ENCODE peak calls at places on chromosome 14, in eight cellular contexts. E is A549, A is PC-9, Q is fibroblast of lung, I is PC-3, M is brain microvascular endothelial cell, H is tibial nerve, N is endodermal cell. F is an unnamed sample.

GRCh38 chr14:61101803-61102548 is 120.9 kb downstream of the SLC38A6 start:
- DNase-seq in N (peak), M (no peak), I (peak), A (peak), Q (peak), E (no peak), H (no peak), F (peak)

GRCh38 chr14:105857816-105858675 is 331.7 kb downstream of the TMEM121 start:
- DNase-seq in M (no peak), E (no peak), H (no peak), N (peak), A (no peak), I (no peak), Q (no peak), F (no peak)

GRCh38 chr14:52769889-52770288 is 21.5 kb downstream of the GNPNAT1 start:
- DNase-seq in I (peak), N (no peak), Q (no peak), E (no peak), H (no peak), M (no peak), A (no peak), F (no peak)

GRCh38 chr14:50335989-50336391 is 23.9 kb downstream of the DMAC2L start:
- DNase-seq in I (no peak), A (no peak), M (peak), N (peak), H (no peak), Q (peak), E (no peak), F (peak)

GRCh38 chr14:73789996-73790581 is 61.5 kb upstream of the PTGR2 start:
- DNase-seq in A (no peak), I (peak), N (no peak), M (peak), Q (peak), E (no peak), H (peak), F (no peak)

GRCh38 chr14:106235356-106236159 is 709.2 kb downstream of the TMEM121 start:
- DNase-seq in I (no peak), A (no peak), N (no peak), M (no peak), E (no peak), H (no peak), Q (no peak), F (no peak)

GRCh38 chr14:74959596-74960180 is 4.3 kb upstream of the PGF start:
- DNase-seq in I (peak), M (no peak), H (no peak), Q (no peak), A (no peak), E (no peak), N (no peak), F (no peak)

GRCh38 chr14:100436745-100437406 is 113.7 kb downstream of the SLC25A47 start:
- DNase-seq in N (peak), A (no peak), M (no peak), I (no peak), Q (no peak), H (no peak), E (no peak), F (no peak)

GRCh38 chr14:92658160-92658559 is 90.3 kb downstream of the LGMN start:
- DNase-seq in N (no peak), M (no peak), Q (no peak), E (no peak), A (no peak), I (no peak), H (no peak), F (no peak)

GRCh38 chr14:91144425-91145145 is 30.7 kb downstream of the DGLUCY start:
- DNase-seq in A (no peak), N (no peak), I (peak), E (no peak), M (peak), H (no peak), Q (peak), F (peak)

GRCh38 chr14:104370256-104370870 is 209.2 kb upstream of the C14orf180 start:
- DNase-seq in H (no peak), E (peak), M (no peak), I (peak), N (peak), A (no peak), Q (no peak), F (no peak)

GRCh38 chr14:75069811-75070145 is 337 bp downstream of the ZC2HC1C start:
- DNase-seq in I (no peak), M (no peak), N (no peak), Q (no peak), A (no peak), H (no peak), E (no peak), F (no peak)

GRCh38 chr14:104970231-104971068 is 7.7 kb downstream of the AHNAK2 start:
- DNase-seq in Q (peak), N (peak), E (peak), H (peak), A (peak), I (peak), M (peak), F (peak)

GRCh38 chr14:61320806-61321384 is 484 bp upstream of the PRKCH start:
- DNase-seq in E (no peak), N (no peak), I (peak), A (peak), H (no peak), M (no peak), Q (no peak), F (no peak)

GRCh38 chr14:34302654-34303053 is 159.4 kb downstream of the SPTSSA start:
- DNase-seq in M (no peak), E (no peak), A (no peak), Q (peak), I (no peak), H (no peak), N (no peak), F (peak)

GRCh38 chr14:56138987-56139386 is 20.8 kb downstream of the PELI2 start:
- DNase-seq in E (no peak), I (no peak), Q (no peak), N (no peak), M (no peak), A (no peak), H (no peak), F (no peak)

GRCh38 chr14:92425101-92425500 is 88.5 kb upstream of the RIN3 start:
- DNase-seq in A (peak), E (no peak), I (peak), M (peak), H (no peak), Q (peak), N (no peak), F (no peak)

GRCh38 chr14:96931751-96932150 is 134.6 kb downstream of the VRK1 start:
- DNase-seq in H (no peak), N (no peak), E (no peak), A (no peak), M (no peak), Q (no peak), I (no peak), F (no peak)

GRCh38 chr14:90427848-90428426 is 31.1 kb downstream of the CALM1 start:
- DNase-seq in H (no peak), E (no peak), M (no peak), Q (no peak), N (no peak), A (no peak), I (no peak), F (no peak)

GRCh38 chr14:95711476-95712176 is 2.3 kb downstream of the TCL1A start:
- DNase-seq in M (no peak), A (no peak), E (no peak), I (no peak), H (no peak), Q (no peak), N (no peak), F (no peak)

GRCh38 chr14:104822821-104823615 is 22.1 kb downstream of the ZBTB42 start:
- DNase-seq in H (no peak), N (peak), I (no peak), M (no peak), E (no peak), A (peak), Q (no peak), F (no peak)

GRCh38 chr14:70907996-70908917 is 998 bp downstream of the PCNX1 start:
- DNase-seq in H (peak), N (peak), A (no peak), M (peak), E (peak), I (peak), Q (peak), F (peak)

GRCh38 chr14:29037428-29037827 is 270.8 kb downstream of the FOXG1 start:
- DNase-seq in Q (peak), E (no peak), I (no peak), A (no peak), M (no peak), H (no peak), N (no peak), F (no peak)

GRCh38 chr14:71193663-71194062 is 286.4 kb downstream of the PCNX1 start:
- DNase-seq in I (peak), E (no peak), H (no peak), M (no peak), Q (no peak), A (peak), N (peak), F (no peak)

GRCh38 chr14:90831821-90832220 is 15.6 kb upstream of the TTC7B start:
- DNase-seq in M (no peak), A (no peak), I (no peak), N (no peak), Q (no peak), E (no peak), H (no peak), F (no peak)

GRCh38 chr14:88562831-88563686 is at the start of gene ZC3H14:
- DNase-seq in H (peak), M (peak), N (peak), I (peak), A (peak), Q (peak), E (peak), F (peak)

GRCh38 chr14:89814126-89814525 is 140.4 kb downstream of the EFCAB11 start:
- DNase-seq in Q (no peak), M (no peak), H (no peak), N (no peak), A (no peak), E (no peak), I (no peak), F (no peak)

GRCh38 chr14:92924247-92924646 is 1.3 kb downstream of the CHGA start:
- DNase-seq in M (no peak), E (no peak), I (no peak), H (no peak), N (no peak), A (no peak), Q (no peak), F (no peak)

GRCh38 chr14:72906316-72906715 is 12.4 kb upstream of the DPF3 start:
- DNase-seq in A (no peak), H (no peak), I (peak), E (no peak), Q (peak), M (no peak), N (no peak), F (no peak)

GRCh38 chr14:89773151-89773550 is 181.4 kb downstream of the EFCAB11 start:
- DNase-seq in I (no peak), A (no peak), N (peak), M (no peak), E (no peak), Q (no peak), H (no peak), F (no peak)

GRCh38 chr14:88248606-88249005 is 74.5 kb downstream of the KCNK10 start:
- DNase-seq in A (no peak), M (no peak), E (no peak), I (peak), Q (no peak), H (no peak), N (no peak), F (no peak)

GRCh38 chr14:88793259-88793625 is 489 bp upstream of the EML5 start:
- DNase-seq in H (no peak), N (no peak), M (no peak), A (no peak), Q (no peak), I (no peak), E (no peak), F (no peak)

GRCh38 chr14:93047661-93048060 is 68.1 kb downstream of the ITPK1 start:
- DNase-seq in A (no peak), Q (no peak), I (no peak), M (no peak), E (no peak), N (no peak), H (no peak), F (no peak)

GRCh38 chr14:25108959-25109358 is 59.0 kb upstream of the STXBP6 start:
- DNase-seq in H (no peak), N (no peak), I (no peak), A (no peak), Q (no peak), E (no peak), M (no peak), F (peak)

GRCh38 chr14:83548061-83548839 is 1981.7 kb upstream of the FLRT2 start:
- DNase-seq in A (no peak), M (peak), I (peak), N (no peak), H (no peak), Q (peak), E (no peak), F (peak)

GRCh38 chr14:63875311-63875710 is 22.5 kb downstream of the SYNE2 start:
- DNase-seq in E (no peak), A (no peak), N (no peak), Q (peak), I (peak), M (peak), H (no peak), F (peak)
- H3K27ac ChIP-seq in E (no peak), A (no peak), N (no peak), Q (no peak), I (no peak), M (no peak), H (peak), F (no peak)

DNA sequence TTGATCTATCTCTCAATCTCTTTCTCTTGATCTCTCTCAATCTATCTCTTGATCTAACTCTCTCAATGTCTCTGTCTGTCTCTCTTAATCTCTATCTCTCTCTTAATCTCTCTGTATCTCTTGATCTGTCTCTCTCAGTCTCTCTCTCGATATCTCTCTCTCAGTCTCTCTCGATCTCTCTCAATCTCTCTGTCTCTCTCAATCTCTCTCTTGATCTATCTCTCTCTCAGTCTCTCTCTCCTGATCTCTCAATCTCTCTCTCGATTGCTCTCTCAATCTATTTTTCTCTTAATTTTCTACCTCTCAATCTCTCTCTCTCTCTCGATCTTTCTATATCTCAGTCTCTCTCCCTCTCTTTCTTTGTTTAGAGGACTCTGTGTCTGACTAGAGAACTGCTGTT is 126.7 kb downstream of the BCL11B start:
- DNase-seq in Q (no peak), M (no peak), I (no peak), A (no peak), E (no peak), N (no peak), H (no peak), F (no peak)
- H3K27ac ChIP-seq in Q (no peak), M (no peak), I (no peak), A (no peak), E (no peak), N (no peak), H (no peak), F (no peak)

GRCh38 chr14:30225171-30225570 is 297.5 kb upstream of the PRKD1 start:
- DNase-seq in E (no peak), Q (no peak), A (no peak), H (peak), M (peak), I (no peak), N (no peak), F (no peak)

GRCh38 chr14:30227436-30227835 is 299.8 kb upstream of the PRKD1 start:
- DNase-seq in A (no peak), N (no peak), I (no peak), H (peak), Q (peak), E (no peak), M (no peak), F (no peak)

GRCh38 chr14:30223966-30224365 is 296.3 kb upstream of the PRKD1 start:
- DNase-seq in I (no peak), E (no peak), N (no peak), M (no peak), Q (peak), H (no peak), A (peak), F (no peak)

GRCh38 chr14:30230719-30231118 is 303.1 kb upstream of the PRKD1 start:
- DNase-seq in I (no peak), M (no peak), A (no peak), E (no peak), N (no peak), H (no peak), Q (no peak), F (no peak)

GRCh38 chr14:30227871-30228270 is 300.2 kb upstream of the PRKD1 start:
- DNase-seq in M (peak), A (peak), N (no peak), Q (peak), I (peak), E (no peak), H (peak), F (no peak)
- H3K27ac ChIP-seq in M (no peak), A (peak), N (no peak), Q (peak), I (peak), E (no peak), H (peak), F (no peak)

DNA sequence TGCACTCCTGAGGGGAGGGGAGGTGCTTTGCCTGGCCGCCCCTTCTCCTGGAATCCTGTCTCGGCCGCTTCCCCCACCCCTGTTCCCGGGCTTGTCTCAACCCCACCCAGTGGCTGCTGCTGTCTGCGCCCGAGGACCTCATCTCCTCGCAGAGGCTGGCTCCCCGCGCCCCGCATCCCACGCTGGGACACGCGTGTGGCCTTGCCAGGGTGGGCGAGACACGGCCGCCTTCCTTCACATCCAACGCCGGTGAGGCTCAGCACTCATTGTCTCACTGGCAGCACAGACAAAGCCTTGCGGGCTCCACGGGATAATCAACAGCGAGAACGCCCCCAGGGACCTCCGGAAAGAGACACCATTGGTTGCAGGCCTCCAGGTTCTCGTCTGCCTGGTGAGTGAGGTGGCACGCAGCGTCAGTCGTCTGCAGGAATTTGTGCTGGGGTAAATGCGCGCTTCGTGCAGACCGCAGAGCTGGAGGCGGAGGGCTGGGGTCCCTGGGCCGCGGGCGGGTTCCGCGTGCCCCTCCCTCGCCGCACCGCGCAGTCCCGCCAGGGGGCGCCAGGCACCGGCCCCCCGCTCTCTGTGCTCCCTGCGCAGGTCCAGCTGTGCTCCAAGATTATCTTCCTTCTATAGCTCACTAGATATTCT is 26.8 kb downstream of the CCDC177 start:
- DNase-seq in Q (no peak), H (no peak), M (peak), I (no peak), A (no peak), N (peak), E (no peak), F (peak)
- H3K27ac ChIP-seq in Q (no peak), H (no peak), M (no peak), I (no peak), A (no peak), N (peak), E (no peak), F (no peak)

DNA sequence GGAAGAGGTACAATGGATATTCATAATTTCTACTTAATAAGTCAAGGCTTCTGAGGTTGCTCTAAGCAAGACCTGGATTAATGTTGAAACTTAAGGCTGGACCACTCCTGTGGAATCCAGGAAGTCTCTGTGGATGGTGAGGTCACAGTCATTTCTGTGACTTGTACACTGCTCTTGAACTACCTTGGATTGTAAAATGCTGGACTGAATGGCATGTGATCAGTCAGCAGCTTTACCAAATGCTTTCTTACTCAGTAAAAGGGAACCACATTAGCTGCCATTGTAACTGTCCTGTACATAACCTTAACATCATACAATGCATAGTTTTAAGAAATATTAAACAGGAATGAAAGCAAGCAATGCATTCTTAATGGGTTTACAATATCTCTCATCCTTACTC is 182.9 kb downstream of the NOVA1 start:
- DNase-seq in I (no peak), Q (no peak), M (no peak), E (no peak), A (no peak), H (no peak), N (no peak), F (no peak)
- H3K27ac ChIP-seq in I (peak), Q (no peak), M (no peak), E (no peak), A (no peak), H (peak), N (no peak), F (no peak)

DNA sequence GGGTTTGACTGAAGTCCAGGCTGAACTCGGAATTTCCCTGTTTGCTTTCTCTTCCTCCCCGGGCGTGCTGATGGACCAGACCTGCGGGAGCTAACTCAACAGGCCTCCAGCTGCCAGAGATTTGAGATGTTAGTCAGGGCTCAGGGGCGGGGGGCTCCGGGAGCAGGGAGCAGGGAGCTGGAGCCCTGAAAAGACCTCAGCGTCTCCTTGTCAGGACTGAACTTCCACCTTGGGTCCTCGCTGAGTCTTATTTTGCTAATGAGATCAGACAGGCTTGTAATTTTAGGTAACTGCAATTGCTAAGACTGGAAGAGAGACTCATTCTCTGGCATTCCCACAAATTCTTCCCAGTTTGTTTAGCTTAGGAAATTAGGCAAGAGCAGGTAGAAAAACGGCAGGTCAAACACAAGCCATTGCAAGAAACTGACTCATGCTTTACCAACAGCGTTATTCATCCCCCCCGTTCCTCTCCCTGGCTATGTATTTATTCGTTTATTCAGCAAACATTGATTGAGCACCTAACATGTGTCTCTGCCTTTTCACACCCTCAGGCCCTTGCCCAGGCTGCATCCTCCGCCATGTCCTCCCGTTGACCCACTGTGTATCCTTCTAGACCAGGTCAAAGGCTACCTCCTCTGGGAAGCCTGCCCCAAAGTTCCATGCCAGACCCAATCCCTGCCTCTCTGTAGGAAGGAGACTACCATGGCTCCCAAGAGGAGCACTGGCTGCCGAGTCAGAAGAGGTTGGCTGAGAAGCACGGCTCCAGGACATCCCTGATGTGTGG is 80.4 kb upstream of the DIO3 start:
- DNase-seq in N (peak), H (no peak), I (peak), E (peak), M (no peak), A (peak), Q (peak), F (peak)
- H3K27ac ChIP-seq in N (no peak), H (peak), I (peak), E (peak), M (no peak), A (peak), Q (no peak), F (no peak)

GRCh38 chr14:76687611-76688372 is 73.5 kb upstream of the VASH1 start:
- DNase-seq in Q (peak), A (no peak), E (no peak), M (peak), I (no peak), N (peak), H (no peak), F (no peak)
- H3K27ac ChIP-seq in Q (no peak), A (no peak), E (no peak), M (no peak), I (no peak), N (no peak), H (no peak), F (no peak)

F was measured in cardiac muscle cell.